ENCODE peak calls at places on chromosomes 7 and 10, in five cellular contexts. One of them, this sample, is unnamed.
A peak's percentile ranks its signal among the peaks of the same experiment; 100 is the strongest.

GRCh38 chr7:2802504-2803341 is 41.4 kb downstream of the GNA12 start:
- DNase-seq in T-cell: no peak
- DNase-seq in AG08395: no peak
- DNase-seq in kidney tubule cell: no peak
- DNase-seq in osteocyte: peak; percentile 75
- DNase-seq in this sample: peak; percentile 59

GRCh38 chr7:46383605-46384004 is 462.5 kb upstream of the IGFBP3 start:
- DNase-seq in T-cell: no peak
- DNase-seq in AG08395: no peak
- DNase-seq in kidney tubule cell: peak; percentile 67
- DNase-seq in osteocyte: no peak
- DNase-seq in this sample: peak; percentile 84

GRCh38 chr10:118594392-118595063 is 920 bp downstream of the PRLHR start:
- DNase-seq in T-cell: peak; percentile 8
- DNase-seq in AG08395: peak; percentile 32
- DNase-seq in kidney tubule cell: peak; percentile 42
- DNase-seq in osteocyte: no peak
- DNase-seq in this sample: peak; percentile 17

GRCh38 chr7:50376056-50376455 is 71.5 kb downstream of the IKZF1 start:
- DNase-seq in T-cell: no peak
- DNase-seq in AG08395: no peak
- DNase-seq in kidney tubule cell: no peak
- DNase-seq in osteocyte: no peak
- DNase-seq in this sample: no peak

GRCh38 chr7:140631602-140632001 is 9.0 kb downstream of the DENND2A start:
- DNase-seq in T-cell: no peak
- DNase-seq in AG08395: peak; percentile 50
- DNase-seq in kidney tubule cell: no peak
- DNase-seq in osteocyte: no peak
- DNase-seq in this sample: no peak

GRCh38 chr7:20310963-20311742 is 19.5 kb upstream of the ITGB8 start:
- DNase-seq in T-cell: no peak
- DNase-seq in AG08395: peak; percentile 20
- DNase-seq in kidney tubule cell: peak; percentile 79
- DNase-seq in osteocyte: no peak
- DNase-seq in this sample: peak; percentile 59

GRCh38 chr10:114629824-114630430 is 28.1 kb downstream of the ABLIM1 start:
- DNase-seq in T-cell: no peak
- DNase-seq in AG08395: no peak
- DNase-seq in kidney tubule cell: peak; percentile 65
- DNase-seq in osteocyte: no peak
- DNase-seq in this sample: peak; percentile 70

GRCh38 chr7:435518-436366 is 83.9 kb downstream of the PDGFA start:
- DNase-seq in T-cell: no peak
- DNase-seq in AG08395: peak; percentile 50
- DNase-seq in kidney tubule cell: peak; percentile 26
- DNase-seq in osteocyte: no peak
- DNase-seq in this sample: peak; percentile 83

GRCh38 chr10:96319754-96320514 is 15.7 kb downstream of the DNTT start:
- DNase-seq in T-cell: no peak
- DNase-seq in AG08395: no peak
- DNase-seq in kidney tubule cell: peak; percentile 67
- DNase-seq in osteocyte: no peak
- DNase-seq in this sample: no peak

GRCh38 chr7:142629588-142630260 is 119.5 kb upstream of the PRSS1 start:
- DNase-seq in T-cell: no peak
- DNase-seq in AG08395: peak; percentile 66
- DNase-seq in kidney tubule cell: peak; percentile 50
- DNase-seq in osteocyte: no peak
- DNase-seq in this sample: peak; percentile 12

GRCh38 chr10:13776861-13777301 is 190.1 kb downstream of the PRPF18 start:
- DNase-seq in T-cell: no peak
- DNase-seq in AG08395: peak; percentile 39
- DNase-seq in kidney tubule cell: peak; percentile 66
- DNase-seq in osteocyte: no peak
- DNase-seq in this sample: peak; percentile 40

GRCh38 chr7:128210590-128211570 is 30.2 kb upstream of the LEP start:
- DNase-seq in T-cell: no peak
- DNase-seq in AG08395: no peak
- DNase-seq in kidney tubule cell: no peak
- DNase-seq in osteocyte: no peak
- DNase-seq in this sample: no peak

GRCh38 chr10:116298586-116298985 is 25.6 kb upstream of the GFRA1 start:
- DNase-seq in T-cell: no peak
- DNase-seq in AG08395: no peak
- DNase-seq in kidney tubule cell: no peak
- DNase-seq in osteocyte: no peak
- DNase-seq in this sample: no peak

GRCh38 chr10:115171392-115171960 is 78.3 kb downstream of the ATRNL1 start:
- DNase-seq in T-cell: no peak
- DNase-seq in AG08395: peak; percentile 19
- DNase-seq in kidney tubule cell: peak; percentile 24
- DNase-seq in osteocyte: no peak
- DNase-seq in this sample: peak; percentile 24

GRCh38 chr10:48606530-48607355 is 1.9 kb upstream of the ARHGAP22 start:
- DNase-seq in T-cell: no peak
- DNase-seq in AG08395: peak; percentile 94
- DNase-seq in kidney tubule cell: peak; percentile 96
- DNase-seq in osteocyte: peak; percentile 83
- DNase-seq in this sample: peak; percentile 94

GRCh38 chr10:13346912-13347234 is 1.2 kb downstream of the SEPHS1 start:
- DNase-seq in T-cell: no peak
- DNase-seq in AG08395: no peak
- DNase-seq in kidney tubule cell: no peak
- DNase-seq in osteocyte: no peak
- DNase-seq in this sample: no peak

GRCh38 chr10:43120116-43120947 is 17.9 kb upstream of the CSGALNACT2 start:
- DNase-seq in T-cell: no peak
- DNase-seq in AG08395: no peak
- DNase-seq in kidney tubule cell: no peak
- DNase-seq in osteocyte: no peak
- DNase-seq in this sample: no peak

GRCh38 chr10:133373104-133373624 is at the start of gene ECHS1:
- DNase-seq in T-cell: peak; percentile 85
- DNase-seq in AG08395: peak; percentile 99
- DNase-seq in kidney tubule cell: peak; percentile 93
- DNase-seq in osteocyte: peak; percentile 99
- DNase-seq in this sample: peak; percentile 68

GRCh38 chr10:6089334-6090219 is 743 bp downstream of the RBM17 start:
- DNase-seq in T-cell: no peak
- DNase-seq in AG08395: peak; percentile 24
- DNase-seq in kidney tubule cell: peak; percentile 72
- DNase-seq in osteocyte: peak; percentile 83
- DNase-seq in this sample: peak; percentile 71

GRCh38 chr7:12942599-12942998 is 255.2 kb downstream of the ARL4A start:
- DNase-seq in T-cell: no peak
- DNase-seq in AG08395: no peak
- DNase-seq in kidney tubule cell: peak; percentile 43
- DNase-seq in osteocyte: no peak
- DNase-seq in this sample: no peak

GRCh38 chr10:75430000-75430763 is 1.2 kb upstream of the LRMDA start:
- DNase-seq in T-cell: no peak
- DNase-seq in AG08395: no peak
- DNase-seq in kidney tubule cell: no peak
- DNase-seq in osteocyte: no peak
- DNase-seq in this sample: peak; percentile 91

GRCh38 chr10:21330628-21331020 is 194.9 kb downstream of the SKIDA1 start:
- DNase-seq in T-cell: no peak
- DNase-seq in AG08395: no peak
- DNase-seq in kidney tubule cell: no peak
- DNase-seq in osteocyte: no peak
- DNase-seq in this sample: peak; percentile 46

GRCh38 chr7:45140827-45141226 is 16.8 kb upstream of the RAMP3 start:
- DNase-seq in T-cell: no peak
- DNase-seq in AG08395: no peak
- DNase-seq in kidney tubule cell: no peak
- DNase-seq in osteocyte: no peak
- DNase-seq in this sample: no peak

GRCh38 chr10:128463991-128464755 is 337.9 kb upstream of the MKI67 start:
- DNase-seq in T-cell: peak; percentile 36
- DNase-seq in AG08395: no peak
- DNase-seq in kidney tubule cell: peak; percentile 18
- DNase-seq in osteocyte: peak; percentile 97
- DNase-seq in this sample: peak; percentile 1

GRCh38 chr7:139563856-139564255 is 40.4 kb downstream of the CLEC2L start:
- DNase-seq in T-cell: no peak
- DNase-seq in AG08395: no peak
- DNase-seq in kidney tubule cell: no peak
- DNase-seq in osteocyte: no peak
- DNase-seq in this sample: no peak

GRCh38 chr7:280461-280860 is 9.5 kb upstream of the FOXL3 start:
- DNase-seq in T-cell: no peak
- DNase-seq in AG08395: no peak
- DNase-seq in kidney tubule cell: no peak
- DNase-seq in osteocyte: no peak
- DNase-seq in this sample: no peak

GRCh38 chr10:70791390-70792039 is 6.3 kb upstream of the TBATA start:
- DNase-seq in T-cell: no peak
- DNase-seq in AG08395: no peak
- DNase-seq in kidney tubule cell: no peak
- DNase-seq in osteocyte: no peak
- DNase-seq in this sample: peak; percentile 86

GRCh38 chr7:6254891-6255290 is 17.5 kb downstream of the CYTH3 start:
- DNase-seq in T-cell: no peak
- DNase-seq in AG08395: no peak
- DNase-seq in kidney tubule cell: no peak
- DNase-seq in osteocyte: no peak
- DNase-seq in this sample: no peak

GRCh38 chr7:87339373-87339897 is 6.0 kb upstream of the CROT start:
- DNase-seq in T-cell: no peak
- DNase-seq in AG08395: no peak
- DNase-seq in kidney tubule cell: no peak
- DNase-seq in osteocyte: no peak
- DNase-seq in this sample: no peak

GRCh38 chr10:101613646-101614045 is 25.5 kb downstream of the DPCD start:
- DNase-seq in T-cell: no peak
- DNase-seq in AG08395: no peak
- DNase-seq in kidney tubule cell: no peak
- DNase-seq in osteocyte: no peak
- DNase-seq in this sample: no peak

GRCh38 chr10:129405389-129405788 is 61.7 kb upstream of the MGMT start:
- DNase-seq in T-cell: no peak
- DNase-seq in AG08395: no peak
- DNase-seq in kidney tubule cell: no peak
- DNase-seq in osteocyte: peak; percentile 63
- DNase-seq in this sample: no peak

GRCh38 chr10:122199070-122199469 is 72.0 kb upstream of the BTBD16 start:
- DNase-seq in T-cell: no peak
- DNase-seq in AG08395: no peak
- DNase-seq in kidney tubule cell: no peak
- DNase-seq in osteocyte: no peak
- DNase-seq in this sample: no peak

GRCh38 chr10:75651452-75651851 is 220.0 kb downstream of the LRMDA start:
- DNase-seq in T-cell: no peak
- DNase-seq in AG08395: no peak
- DNase-seq in kidney tubule cell: peak; percentile 32
- DNase-seq in osteocyte: no peak
- DNase-seq in this sample: peak; percentile 36

GRCh38 chr10:122504551-122504950 is 43.2 kb downstream of the HTRA1 start:
- DNase-seq in T-cell: no peak
- DNase-seq in AG08395: peak; percentile 95
- DNase-seq in kidney tubule cell: peak; percentile 72
- DNase-seq in osteocyte: peak; percentile 96
- DNase-seq in this sample: peak; percentile 76

GRCh38 chr7:2228921-2229320 is 3.8 kb downstream of the MAD1L1 start:
- DNase-seq in T-cell: no peak
- DNase-seq in AG08395: peak; percentile 24
- DNase-seq in kidney tubule cell: no peak
- DNase-seq in osteocyte: no peak
- DNase-seq in this sample: no peak

GRCh38 chr7:157768198-157768597 is 431.4 kb downstream of the DNAJB6 start:
- DNase-seq in T-cell: no peak
- DNase-seq in AG08395: no peak
- DNase-seq in kidney tubule cell: no peak
- DNase-seq in osteocyte: no peak
- DNase-seq in this sample: no peak

This sample was measured in bronchial epithelial cell.